ENCODE peak calls at places on chromosomes 12 and 14, in eight cellular contexts. A, L, G, V, K, S, W and U are unnamed samples.

GRCh38 chr12:46888568-46888967 is 62.8 kb upstream of the SLC38A4 start:
- DNase-seq in S (no peak), L (no peak), G (no peak), K (no peak), A (no peak), W (no peak), V (no peak), U (no peak)

GRCh38 chr12:91620949-91621348 is 438.3 kb upstream of the DCN start:
- DNase-seq in S (peak), V (no peak), L (no peak), W (no peak), A (no peak), K (no peak), G (no peak), U (no peak)

GRCh38 chr14:56807586-56808168 is 2.6 kb downstream of the OTX2 start:
- DNase-seq in L (no peak), G (no peak), V (peak), W (no peak), S (no peak), A (no peak), K (no peak), U (no peak)

GRCh38 chr12:82848846-82849245 is 162.1 kb downstream of the TMTC2 start:
- DNase-seq in V (no peak), K (no peak), S (no peak), A (no peak), G (no peak), W (no peak), L (no peak), U (no peak)

GRCh38 chr14:70934084-70934483 is 26.8 kb downstream of the PCNX1 start:
- DNase-seq in S (peak), K (no peak), L (no peak), V (no peak), G (no peak), W (peak), A (peak), U (no peak)

GRCh38 chr14:75274899-75275569 is 3.6 kb upstream of the FOS start:
- DNase-seq in W (peak), A (no peak), G (no peak), K (no peak), V (no peak), S (no peak), L (no peak), U (no peak)

GRCh38 chr14:74567219-74567618 is 44.8 kb downstream of the LTBP2 start:
- DNase-seq in V (no peak), L (no peak), K (no peak), A (no peak), S (no peak), W (no peak), G (no peak), U (no peak)

GRCh38 chr12:52186135-52186840 is 5.5 kb downstream of the KRT80 start:
- DNase-seq in K (no peak), L (no peak), G (no peak), A (peak), V (no peak), S (peak), W (peak), U (no peak)

GRCh38 chr12:125186471-125187147 is 121.4 kb downstream of the AACS start:
- DNase-seq in S (no peak), V (no peak), W (no peak), K (no peak), G (peak), A (no peak), L (no peak), U (no peak)

GRCh38 chr14:50773632-50774541 is 57.1 kb downstream of the NIN start:
- DNase-seq in L (peak), G (peak), A (peak), S (peak), V (peak), K (no peak), W (peak), U (no peak)

GRCh38 chr12:39763894-39764176 is 144.2 kb upstream of the ABCD2 start:
- DNase-seq in L (no peak), A (no peak), G (no peak), K (no peak), V (no peak), W (no peak), S (no peak), U (no peak)

GRCh38 chr12:19014243-19014642 is 115.3 kb upstream of the PLEKHA5 start:
- DNase-seq in W (peak), G (no peak), L (no peak), K (no peak), V (no peak), A (peak), S (peak), U (no peak)

GRCh38 chr12:90301734-90302133 is 593.1 kb upstream of the ATP2B1 start:
- DNase-seq in V (no peak), L (no peak), A (peak), G (no peak), W (peak), S (no peak), K (no peak), U (no peak)

GRCh38 chr12:110198386-110198785 is 74.2 kb downstream of the IFT81 start:
- DNase-seq in W (no peak), K (no peak), G (no peak), A (no peak), V (no peak), L (no peak), S (peak), U (no peak)

GRCh38 chr12:89733579-89734201 is 25.1 kb upstream of the ATP2B1 start:
- DNase-seq in A (peak), K (no peak), G (no peak), S (peak), V (no peak), L (no peak), W (peak), U (no peak)

GRCh38 chr12:48947727-48948126 is 9.6 kb downstream of the ARF3 start:
- DNase-seq in L (no peak), W (no peak), A (no peak), V (no peak), K (no peak), G (no peak), S (no peak), U (no peak)

GRCh38 chr12:68477256-68477655 is 133.4 kb upstream of the RAP1B start:
- DNase-seq in S (no peak), G (no peak), L (no peak), W (peak), V (no peak), A (peak), K (no peak), U (no peak)

GRCh38 chr12:131352296-131352900 is 358.5 kb upstream of the SFSWAP start:
- DNase-seq in W (no peak), L (no peak), K (no peak), V (no peak), S (no peak), A (no peak), G (no peak), U (no peak)

GRCh38 chr14:95431199-95432145 is 85.0 kb downstream of the SYNE3 start:
- DNase-seq in A (peak), S (peak), L (no peak), W (peak), V (peak), G (peak), K (no peak), U (no peak)